ENCODE peak calls at places on chromosomes 4 and X, in seven cellular contexts. M, T, I, F, Q, G and A are unnamed samples.

GRCh38 chrX:100449696-100450606 is 39.9 kb upstream of the PCDH19 start:
- DNase-seq in M (no peak), T (no peak), I (no peak), F (no peak), Q (no peak), G (peak), A (no peak)

GRCh38 chrX:65528705-65529340 is 5.8 kb downstream of the LAS1L start:
- DNase-seq in M (no peak), T (peak), I (peak), F (peak), Q (no peak), G (peak), A (peak)

GRCh38 chr4:41537267-41537890 is 578 bp upstream of the LIMCH1 start:
- DNase-seq in M (no peak), T (no peak), I (no peak), F (no peak), Q (no peak), G (no peak), A (no peak)

GRCh38 chr4:183637461-183637860 is 21.5 kb downstream of the RWDD4 start:
- DNase-seq in M (no peak), T (no peak), I (no peak), F (no peak), Q (no peak), G (no peak), A (no peak)

GRCh38 chr4:82522472-82522871 is 39.3 kb downstream of the TMEM150C start:
- DNase-seq in M (no peak), T (no peak), I (no peak), F (no peak), Q (no peak), G (no peak), A (no peak)

GRCh38 chr4:92307886-92308285 is 4.1 kb downstream of the GRID2 start:
- DNase-seq in M (no peak), T (no peak), I (no peak), F (no peak), Q (no peak), G (no peak), A (no peak)

GRCh38 chrX:72309297-72310071 is 3.8 kb upstream of the CITED1 start:
- DNase-seq in M (no peak), T (no peak), I (no peak), F (no peak), Q (no peak), G (no peak), A (no peak)

GRCh38 chrX:40055495-40055894 is 42.3 kb downstream of the BCOR start:
- DNase-seq in M (no peak), T (no peak), I (no peak), F (no peak), Q (no peak), G (no peak), A (no peak)

GRCh38 chr4:56197387-56197786 is 189.9 kb downstream of the AASDH start:
- DNase-seq in M (no peak), T (no peak), I (no peak), F (no peak), Q (no peak), G (no peak), A (no peak)

GRCh38 chr4:125198916-125199315 is 115.8 kb upstream of the FAT4 start:
- DNase-seq in M (no peak), T (no peak), I (no peak), F (no peak), Q (no peak), G (no peak), A (no peak)

GRCh38 chr4:173332963-173333657 is 1.0 kb downstream of the HMGB2 start:
- DNase-seq in M (no peak), T (no peak), I (no peak), F (no peak), Q (no peak), G (no peak), A (peak)

GRCh38 chr4:73599182-73599581 is 21.1 kb downstream of the RASSF6 start:
- DNase-seq in M (no peak), T (no peak), I (no peak), F (no peak), Q (no peak), G (no peak), A (no peak)

GRCh38 chr4:89283226-89283974 is 24.2 kb downstream of the GPRIN3 start:
- DNase-seq in M (no peak), T (no peak), I (peak), F (no peak), Q (no peak), G (no peak), A (no peak)

GRCh38 chr4:169385356-169385755 is 114.6 kb upstream of the SH3RF1 start:
- DNase-seq in M (no peak), T (no peak), I (no peak), F (no peak), Q (no peak), G (no peak), A (no peak)

GRCh38 chr4:100118213-100118612 is 72.1 kb downstream of the DDIT4L start:
- DNase-seq in M (no peak), T (no peak), I (no peak), F (no peak), Q (no peak), G (no peak), A (no peak)

GRCh38 chrX:68757331-68757730 is 71.5 kb upstream of the EFNB1 start:
- DNase-seq in M (no peak), T (no peak), I (no peak), F (no peak), Q (no peak), G (no peak), A (no peak)

GRCh38 chrX:33198561-33199279 is 12.6 kb downstream of the DMD start:
- DNase-seq in M (no peak), T (no peak), I (no peak), F (no peak), Q (no peak), G (no peak), A (no peak)

DNA sequence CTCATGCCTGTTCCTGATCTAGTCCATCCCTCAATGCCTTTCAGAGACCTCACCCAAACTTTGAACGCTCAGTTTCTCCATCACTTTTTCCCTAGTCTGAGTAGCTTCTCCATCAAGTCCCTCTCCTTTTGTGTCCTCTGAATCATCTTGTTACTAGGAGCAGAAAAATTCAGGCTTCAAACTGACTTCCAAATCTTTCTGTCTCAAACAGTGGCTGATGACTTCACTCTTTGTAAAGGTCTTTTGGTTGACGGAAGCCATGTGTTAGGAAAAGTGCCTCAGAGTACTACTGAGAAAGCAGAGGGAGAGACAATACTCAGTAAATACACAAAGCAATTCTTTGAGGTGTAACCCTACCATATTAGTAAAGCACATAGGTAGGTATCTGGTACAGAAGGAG is 65.7 kb upstream of the CAMK2D start:
- DNase-seq in M (no peak), T (no peak), I (no peak), F (no peak), Q (no peak), G (no peak), A (no peak)
- TF ChIP-seq CTCF in M (no peak), T (no peak), I (no peak), F (no peak), Q (no peak), G (no peak), A (no peak)

GRCh38 chr4:7950301-7951092 is 10.8 kb upstream of the AFAP1 start:
- DNase-seq in M (no peak), T (no peak), I (no peak), F (no peak), Q (no peak), G (no peak), A (no peak)
- TF ChIP-seq CTCF in M (no peak), T (no peak), I (no peak), F (no peak), Q (no peak), G (no peak), A (no peak)

GRCh38 chrX:12951590-12951965 is 23.3 kb upstream of the TMSB4X start:
- DNase-seq in M (no peak), T (no peak), I (no peak), F (no peak), Q (no peak), G (no peak), A (no peak)

GRCh38 chrX:12949927-12950656 is 24.8 kb upstream of the TMSB4X start:
- DNase-seq in M (peak), T (peak), I (peak), F (no peak), Q (peak), G (peak), A (peak)

GRCh38 chrX:12949205-12949926 is 25.5 kb upstream of the TMSB4X start:
- DNase-seq in M (no peak), T (no peak), I (no peak), F (no peak), Q (no peak), G (no peak), A (no peak)

GRCh38 chrX:12953420-12953819 is 21.5 kb upstream of the TMSB4X start:
- DNase-seq in M (no peak), T (no peak), I (peak), F (no peak), Q (no peak), G (no peak), A (no peak)

GRCh38 chrX:12950851-12951589 is 23.9 kb upstream of the TMSB4X start:
- DNase-seq in M (no peak), T (no peak), I (peak), F (peak), Q (no peak), G (no peak), A (no peak)
- TF ChIP-seq CTCF in M (peak), T (no peak), I (peak), F (peak), Q (no peak), G (no peak), A (peak)

DNA sequence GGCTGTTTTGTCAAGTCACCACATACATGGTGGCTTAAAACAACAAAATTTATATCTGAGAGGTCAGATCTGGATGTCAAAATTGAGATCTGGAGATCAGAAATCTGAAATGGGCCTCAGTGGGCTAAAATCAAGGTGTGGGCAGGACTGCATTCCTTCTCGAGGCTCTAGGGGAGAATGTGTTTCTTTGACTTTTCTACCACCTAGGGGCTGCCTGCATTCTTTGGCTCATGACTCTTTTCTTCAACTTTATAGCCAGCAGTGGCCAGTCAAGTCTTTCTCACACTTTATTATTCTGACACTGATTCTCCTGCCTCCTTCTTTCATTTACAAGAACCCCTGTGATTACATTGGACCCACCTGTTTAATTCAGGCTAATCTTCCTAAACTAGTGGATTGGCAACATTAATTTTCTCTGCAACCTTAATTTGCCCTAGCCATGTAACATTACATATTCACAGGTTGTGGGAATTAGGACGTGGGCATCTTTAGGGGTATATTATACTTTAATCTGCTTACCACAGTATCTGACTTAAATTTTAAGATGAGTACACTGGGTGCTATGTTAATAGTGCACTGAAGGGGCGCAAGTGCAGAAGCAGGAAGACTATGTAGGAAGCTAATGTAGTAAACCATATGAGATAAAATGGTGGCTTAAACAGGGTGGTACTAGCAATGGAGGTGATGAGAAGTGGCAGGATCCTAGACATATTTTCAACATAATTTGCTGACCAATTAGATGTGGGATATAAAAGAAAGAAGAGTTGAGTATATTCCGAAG is 188.0 kb downstream of the SLC4A4 start:
- DNase-seq in M (no peak), T (no peak), I (no peak), F (no peak), Q (no peak), G (no peak), A (no peak)
- TF ChIP-seq CTCF in M (no peak), T (no peak), I (no peak), F (no peak), Q (no peak), G (no peak), A (peak)

GRCh38 chrX:2391869-2392606 is 108.7 kb downstream of the DHRSX start:
- DNase-seq in M (no peak), T (no peak), I (no peak), F (no peak), Q (no peak), G (no peak), A (no peak)
- TF ChIP-seq CTCF in M (no peak), T (no peak), I (no peak), F (no peak), Q (no peak), G (no peak), A (no peak)

DNA sequence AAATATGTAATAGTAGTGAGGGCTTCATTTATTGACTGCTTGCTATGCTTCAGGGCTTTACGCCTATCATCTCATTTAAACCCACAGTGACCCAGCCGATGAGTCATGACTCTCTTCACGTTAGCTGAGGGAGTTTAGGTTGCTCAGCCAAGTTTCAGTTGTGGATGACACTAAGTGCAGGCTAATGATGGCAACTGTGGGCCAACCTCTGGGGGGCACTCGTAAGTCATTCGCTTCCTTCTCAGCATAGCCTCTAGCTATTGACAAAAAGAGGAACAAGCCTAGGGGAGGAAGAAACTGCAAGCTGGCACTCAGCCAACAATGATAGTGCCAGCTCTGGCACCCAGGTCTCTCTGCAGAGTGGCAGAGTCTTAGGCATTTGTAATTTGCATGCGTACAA is 325.0 kb downstream of the ARHGAP10 start:
- DNase-seq in M (peak), T (no peak), I (peak), F (no peak), Q (no peak), G (no peak), A (peak)
- TF ChIP-seq CTCF in M (no peak), T (peak), I (no peak), F (no peak), Q (no peak), G (no peak), A (peak)

GRCh38 chr4:53712326-53712725 is 121.0 kb upstream of the LNX1 start:
- DNase-seq in M (no peak), T (no peak), I (no peak), F (no peak), Q (no peak), G (no peak), A (no peak)

GRCh38 chr4:53706422-53707032 is 115.2 kb upstream of the LNX1 start:
- DNase-seq in M (no peak), T (no peak), I (no peak), F (peak), Q (no peak), G (peak), A (peak)

GRCh38 chr4:53711916-53712315 is 120.6 kb upstream of the LNX1 start:
- DNase-seq in M (no peak), T (no peak), I (no peak), F (no peak), Q (no peak), G (no peak), A (no peak)

GRCh38 chr4:53713296-53713695 is 122.0 kb upstream of the LNX1 start:
- DNase-seq in M (no peak), T (no peak), I (no peak), F (no peak), Q (no peak), G (no peak), A (no peak)

GRCh38 chr4:53709693-53710092 is 118.4 kb upstream of the LNX1 start:
- DNase-seq in M (no peak), T (no peak), I (no peak), F (no peak), Q (no peak), G (no peak), A (no peak)
- TF ChIP-seq CTCF in M (no peak), T (peak), I (no peak), F (no peak), Q (no peak), G (no peak), A (no peak)

DNA sequence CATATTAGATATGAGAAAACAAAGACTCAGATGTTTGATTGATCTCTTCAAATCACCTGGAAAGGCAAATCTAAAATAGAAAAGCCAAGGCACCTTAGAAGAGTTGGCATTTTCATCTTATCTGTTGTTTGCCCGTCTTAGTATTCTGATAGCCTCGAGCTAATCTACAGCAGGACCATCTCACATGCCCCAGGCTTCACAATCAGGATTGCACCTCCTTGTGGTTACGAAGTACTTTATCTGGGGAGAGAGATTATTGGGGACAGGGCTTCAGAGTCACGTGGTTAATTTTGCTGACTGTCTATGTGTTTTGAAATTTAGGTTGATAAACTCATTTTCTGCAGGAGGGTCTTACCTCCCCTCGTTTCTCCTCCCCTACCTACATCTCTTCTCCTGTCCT is 313.1 kb upstream of the ANXA10 start:
- DNase-seq in M (no peak), T (no peak), I (no peak), F (no peak), Q (no peak), G (no peak), A (no peak)
- TF ChIP-seq CTCF in M (no peak), T (no peak), I (no peak), F (no peak), Q (no peak), G (no peak), A (no peak)

DNA sequence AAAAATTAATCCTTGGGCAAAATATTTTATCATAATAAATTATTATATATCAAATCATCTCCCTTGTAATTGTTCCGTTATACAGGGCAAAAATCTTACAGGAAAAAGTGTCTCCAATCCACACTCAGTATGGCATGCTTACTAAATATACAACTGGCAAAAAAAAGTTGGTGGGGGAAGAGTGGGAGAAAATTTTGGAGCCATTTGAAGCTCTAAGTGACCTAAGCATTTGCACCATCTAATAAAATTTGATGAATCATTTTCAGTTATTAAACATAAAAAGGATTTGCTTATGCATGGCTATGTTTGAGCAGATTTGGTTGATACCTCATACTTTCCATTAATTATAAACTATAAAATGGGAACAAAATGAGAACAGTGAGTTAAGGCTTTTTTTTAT is 68.1 kb upstream of the FAM9C start:
- DNase-seq in M (no peak), T (no peak), I (no peak), F (no peak), Q (no peak), G (no peak), A (no peak)
- TF ChIP-seq CTCF in M (no peak), T (no peak), I (no peak), F (no peak), Q (no peak), G (no peak), A (no peak)

DNA sequence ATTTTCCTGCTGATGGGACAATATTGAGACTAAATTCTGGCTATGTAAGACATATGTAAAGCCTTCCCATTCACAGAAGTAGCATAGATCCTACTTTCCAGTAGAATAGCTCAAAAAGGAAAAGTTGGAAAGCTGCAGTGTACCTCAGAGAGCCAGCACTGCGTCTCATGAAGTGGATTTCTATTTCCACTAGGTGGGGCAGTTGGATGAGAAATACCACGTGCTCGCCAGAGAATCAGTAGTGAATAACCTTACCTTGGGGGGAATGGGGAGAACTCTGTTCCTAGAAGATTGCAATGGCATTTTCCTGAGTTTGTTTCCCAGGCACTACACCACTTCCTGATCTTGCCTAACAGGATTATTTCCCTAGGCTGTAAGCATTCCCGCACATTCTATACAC is 907.1 kb downstream of the FSTL5 start:
- DNase-seq in M (no peak), T (no peak), I (no peak), F (no peak), Q (no peak), G (no peak), A (no peak)
- TF ChIP-seq CTCF in M (no peak), T (peak), I (no peak), F (no peak), Q (no peak), G (no peak), A (peak)